ENCODE peak calls at places on chromosomes 4 and X, in ten cellular contexts. One of them, this sample, is unnamed. For H3K9me3, the result is how much of the 10 kb centered on the place peaks cover.

GRCh38 chr4:26330946-26331345 is 10.1 kb downstream of the RBPJ start:
- DNase-seq in uterus: no peak
- DNase-seq in CD4-positive, CD25-positive, alpha-beta regulatory T cell: no peak
- DNase-seq in DND-41: no peak
- DNase-seq in suprapubic skin: no peak
- DNase-seq in GM23248: no peak
- DNase-seq in iPS DF 6.9: no peak
- DNase-seq in transverse colon: no peak
- DNase-seq in colonic mucosa: no peak
- DNase-seq in kidney: no peak
- DNase-seq in this sample: no peak

GRCh38 chrX:137032841-137033773 is 688 bp downstream of the GPR101 start:
- DNase-seq in uterus: no peak
- DNase-seq in CD4-positive, CD25-positive, alpha-beta regulatory T cell: no peak
- DNase-seq in DND-41: no peak
- DNase-seq in kidney: no peak
- DNase-seq in transverse colon: no peak
- DNase-seq in GM23248: no peak
- DNase-seq in colonic mucosa: no peak
- DNase-seq in suprapubic skin: no peak
- DNase-seq in iPS DF 6.9: no peak
- DNase-seq in this sample: no peak

GRCh38 chr4:110270492-110271197 is 72.2 kb upstream of the ELOVL6 start:
- DNase-seq in uterus: no peak
- DNase-seq in suprapubic skin: no peak
- DNase-seq in colonic mucosa: no peak
- DNase-seq in DND-41: no peak
- DNase-seq in GM23248: peak
- DNase-seq in kidney: no peak
- DNase-seq in iPS DF 6.9: no peak
- DNase-seq in CD4-positive, CD25-positive, alpha-beta regulatory T cell: no peak
- DNase-seq in transverse colon: no peak
- DNase-seq in this sample: no peak

GRCh38 chr4:125741825-125742452 is 427.2 kb downstream of the FAT4 start:
- DNase-seq in colonic mucosa: no peak
- DNase-seq in suprapubic skin: no peak
- DNase-seq in DND-41: no peak
- DNase-seq in iPS DF 6.9: no peak
- DNase-seq in uterus: no peak
- DNase-seq in CD4-positive, CD25-positive, alpha-beta regulatory T cell: no peak
- DNase-seq in kidney: no peak
- DNase-seq in GM23248: peak
- DNase-seq in transverse colon: no peak
- DNase-seq in this sample: no peak

GRCh38 chr4:7051144-7051495 is 7.9 kb downstream of the TADA2B start:
- DNase-seq in suprapubic skin: no peak
- DNase-seq in iPS DF 6.9: no peak
- DNase-seq in transverse colon: no peak
- DNase-seq in GM23248: no peak
- DNase-seq in DND-41: no peak
- DNase-seq in uterus: no peak
- DNase-seq in kidney: no peak
- DNase-seq in colonic mucosa: no peak
- DNase-seq in CD4-positive, CD25-positive, alpha-beta regulatory T cell: no peak
- DNase-seq in this sample: no peak

GRCh38 chrX:34275710-34276109 is 143.6 kb upstream of the FAM47A start:
- DNase-seq in CD4-positive, CD25-positive, alpha-beta regulatory T cell: no peak
- DNase-seq in uterus: no peak
- DNase-seq in iPS DF 6.9: no peak
- DNase-seq in transverse colon: no peak
- DNase-seq in suprapubic skin: no peak
- DNase-seq in DND-41: no peak
- DNase-seq in colonic mucosa: no peak
- DNase-seq in kidney: no peak
- DNase-seq in GM23248: no peak
- DNase-seq in this sample: no peak

GRCh38 chr4:83723609-83724008 is 187.7 kb downstream of the GPAT3 start:
- DNase-seq in transverse colon: no peak
- DNase-seq in CD4-positive, CD25-positive, alpha-beta regulatory T cell: no peak
- DNase-seq in uterus: no peak
- DNase-seq in kidney: no peak
- DNase-seq in DND-41: no peak
- DNase-seq in suprapubic skin: no peak
- DNase-seq in GM23248: no peak
- DNase-seq in colonic mucosa: no peak
- DNase-seq in iPS DF 6.9: no peak
- DNase-seq in this sample: no peak

GRCh38 chrX:12360991-12361598 is 222.8 kb downstream of the FRMPD4 start:
- DNase-seq in kidney: no peak
- DNase-seq in iPS DF 6.9: no peak
- DNase-seq in DND-41: no peak
- DNase-seq in CD4-positive, CD25-positive, alpha-beta regulatory T cell: no peak
- DNase-seq in transverse colon: no peak
- DNase-seq in uterus: no peak
- DNase-seq in colonic mucosa: no peak
- DNase-seq in suprapubic skin: no peak
- DNase-seq in GM23248: no peak
- DNase-seq in this sample: no peak

GRCh38 chrX:71540801-71541545 is 8.1 kb downstream of the OGT start:
- DNase-seq in GM23248: no peak
- DNase-seq in uterus: no peak
- DNase-seq in suprapubic skin: no peak
- DNase-seq in kidney: no peak
- DNase-seq in colonic mucosa: no peak
- DNase-seq in CD4-positive, CD25-positive, alpha-beta regulatory T cell: no peak
- DNase-seq in iPS DF 6.9: no peak
- DNase-seq in DND-41: no peak
- DNase-seq in transverse colon: no peak
- DNase-seq in this sample: no peak

GRCh38 chr4:79364048-79364447 is 38.2 kb upstream of the NAA11 start:
- DNase-seq in iPS DF 6.9: no peak
- DNase-seq in suprapubic skin: no peak
- DNase-seq in DND-41: no peak
- DNase-seq in uterus: no peak
- DNase-seq in GM23248: no peak
- DNase-seq in kidney: no peak
- DNase-seq in CD4-positive, CD25-positive, alpha-beta regulatory T cell: no peak
- DNase-seq in transverse colon: no peak
- DNase-seq in colonic mucosa: no peak
- DNase-seq in this sample: no peak

GRCh38 chr4:147984065-147984777 is 252.3 kb downstream of the ARHGAP10 start:
- DNase-seq in CD4-positive, CD25-positive, alpha-beta regulatory T cell: no peak
- DNase-seq in iPS DF 6.9: peak
- DNase-seq in kidney: no peak
- DNase-seq in uterus: no peak
- DNase-seq in DND-41: peak
- DNase-seq in suprapubic skin: no peak
- DNase-seq in transverse colon: peak
- DNase-seq in colonic mucosa: peak
- DNase-seq in GM23248: peak
- DNase-seq in this sample: no peak

GRCh38 chrX:3527166-3527565 is 180.7 kb upstream of the MXRA5 start:
- DNase-seq in iPS DF 6.9: no peak
- DNase-seq in colonic mucosa: no peak
- DNase-seq in DND-41: no peak
- DNase-seq in uterus: no peak
- DNase-seq in transverse colon: no peak
- DNase-seq in kidney: no peak
- DNase-seq in CD4-positive, CD25-positive, alpha-beta regulatory T cell: no peak
- DNase-seq in GM23248: peak
- DNase-seq in suprapubic skin: no peak
- DNase-seq in this sample: no peak

GRCh38 chrX:66622209-66622608 is 16.7 kb downstream of the EDA2R start:
- DNase-seq in uterus: no peak
- DNase-seq in colonic mucosa: no peak
- DNase-seq in kidney: no peak
- DNase-seq in iPS DF 6.9: no peak
- DNase-seq in CD4-positive, CD25-positive, alpha-beta regulatory T cell: no peak
- DNase-seq in suprapubic skin: no peak
- DNase-seq in DND-41: no peak
- DNase-seq in transverse colon: no peak
- DNase-seq in GM23248: peak
- DNase-seq in this sample: no peak
- H3K27ac ChIP-seq in uterus: no peak
- H3K27ac ChIP-seq in colonic mucosa: no peak
- H3K27ac ChIP-seq in kidney: no peak
- H3K27ac ChIP-seq in iPS DF 6.9: no peak
- H3K27ac ChIP-seq in CD4-positive, CD25-positive, alpha-beta regulatory T cell: no peak
- H3K27ac ChIP-seq in suprapubic skin: no peak
- H3K27ac ChIP-seq in DND-41: no peak
- H3K27ac ChIP-seq in transverse colon: no peak
- H3K27ac ChIP-seq in GM23248: no peak
- H3K27ac ChIP-seq in this sample: no peak

GRCh38 chr4:129059028-129059427 is 34.3 kb downstream of the SCLT1 start:
- DNase-seq in colonic mucosa: no peak
- DNase-seq in suprapubic skin: no peak
- DNase-seq in GM23248: no peak
- DNase-seq in transverse colon: no peak
- DNase-seq in CD4-positive, CD25-positive, alpha-beta regulatory T cell: no peak
- DNase-seq in uterus: no peak
- DNase-seq in iPS DF 6.9: no peak
- DNase-seq in kidney: no peak
- DNase-seq in DND-41: no peak
- DNase-seq in this sample: no peak
- H3K9me3 ChIP-seq in colonic mucosa: under half
- H3K9me3 ChIP-seq in suprapubic skin: under half
- H3K9me3 ChIP-seq in GM23248: under half
- H3K9me3 ChIP-seq in transverse colon: half or more
- H3K9me3 ChIP-seq in CD4-positive, CD25-positive, alpha-beta regulatory T cell: half or more
- H3K9me3 ChIP-seq in uterus: half or more
- H3K9me3 ChIP-seq in iPS DF 6.9: under half
- H3K9me3 ChIP-seq in kidney: under half
- H3K9me3 ChIP-seq in DND-41: half or more
- H3K9me3 ChIP-seq in this sample: half or more

DNA sequence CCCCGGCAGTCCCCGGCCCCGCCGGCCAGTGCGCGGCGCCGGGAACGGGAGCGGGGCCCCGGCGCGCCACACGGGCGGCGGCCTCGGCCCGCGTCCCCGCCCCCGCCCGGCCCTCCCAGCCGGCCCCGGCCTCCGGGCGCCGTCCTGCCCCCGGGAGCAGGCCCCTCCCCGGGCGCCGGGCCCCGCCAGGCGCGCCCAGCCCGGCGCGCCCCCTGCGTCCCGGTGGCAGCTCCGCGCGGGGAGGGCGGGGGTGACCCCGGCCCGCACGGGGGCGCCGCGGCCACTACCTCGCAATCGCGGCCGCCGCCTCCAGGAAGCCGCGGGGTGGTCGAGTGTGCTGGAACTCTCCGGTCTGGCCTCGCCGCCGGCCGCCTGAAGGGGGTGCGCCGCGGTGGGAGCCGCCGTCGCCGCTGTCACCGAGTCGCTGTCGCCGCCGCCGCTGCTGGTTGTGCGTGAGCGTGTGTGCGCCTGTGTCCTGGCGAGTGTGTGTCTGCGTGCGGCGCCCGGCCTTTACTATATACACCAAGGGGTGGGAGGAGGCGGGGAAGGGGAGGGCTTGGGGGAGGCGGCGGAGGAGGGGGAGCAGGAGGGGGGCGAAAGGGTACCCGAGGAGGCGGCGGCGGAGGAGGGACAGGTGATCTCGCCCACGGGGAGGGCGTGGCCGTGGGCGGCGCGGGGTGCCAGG is at the start of gene RAI2:
- DNase-seq in transverse colon: peak
- DNase-seq in suprapubic skin: peak
- DNase-seq in GM23248: no peak
- DNase-seq in kidney: peak
- DNase-seq in iPS DF 6.9: no peak
- DNase-seq in CD4-positive, CD25-positive, alpha-beta regulatory T cell: peak
- DNase-seq in uterus: peak
- DNase-seq in DND-41: no peak
- DNase-seq in colonic mucosa: no peak
- DNase-seq in this sample: peak
- H3K27ac ChIP-seq in transverse colon: peak
- H3K27ac ChIP-seq in suprapubic skin: peak
- H3K27ac ChIP-seq in GM23248: no peak
- H3K27ac ChIP-seq in kidney: peak
- H3K27ac ChIP-seq in iPS DF 6.9: no peak
- H3K27ac ChIP-seq in CD4-positive, CD25-positive, alpha-beta regulatory T cell: no peak
- H3K27ac ChIP-seq in uterus: peak
- H3K27ac ChIP-seq in DND-41: no peak
- H3K27ac ChIP-seq in colonic mucosa: no peak
- H3K27ac ChIP-seq in this sample: peak

DNA sequence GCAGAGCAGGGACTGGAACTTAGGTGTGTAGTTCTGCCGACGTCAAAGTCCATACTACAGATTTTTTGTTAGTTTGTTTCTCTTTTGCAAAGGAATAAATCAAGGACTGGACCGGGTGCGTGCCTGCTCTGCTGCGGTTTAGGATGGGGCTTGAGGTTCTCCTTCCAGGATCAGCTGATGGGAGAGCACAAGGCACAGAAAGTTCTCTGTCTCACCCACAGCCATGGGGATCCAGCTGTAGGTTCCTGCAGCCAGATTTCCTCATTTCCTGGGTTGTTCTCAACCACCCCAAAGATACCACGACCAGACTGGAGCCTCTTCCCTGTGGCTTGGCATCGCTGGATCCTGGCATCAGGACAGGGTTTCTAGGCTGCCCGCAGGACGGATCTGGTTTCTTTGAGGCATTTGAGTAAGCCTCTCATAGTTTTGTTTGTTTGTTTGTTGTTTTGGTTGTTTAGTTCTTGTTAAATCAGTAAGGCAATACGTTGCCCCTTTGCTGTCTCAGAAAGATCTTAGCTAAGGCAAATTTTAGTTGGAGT is 789 bp upstream of the SRPX start:
- DNase-seq in CD4-positive, CD25-positive, alpha-beta regulatory T cell: no peak
- DNase-seq in iPS DF 6.9: no peak
- DNase-seq in GM23248: peak
- DNase-seq in kidney: no peak
- DNase-seq in suprapubic skin: no peak
- DNase-seq in DND-41: no peak
- DNase-seq in transverse colon: no peak
- DNase-seq in uterus: no peak
- DNase-seq in colonic mucosa: no peak
- DNase-seq in this sample: no peak
- H3K9me3 ChIP-seq in CD4-positive, CD25-positive, alpha-beta regulatory T cell: under half
- H3K9me3 ChIP-seq in iPS DF 6.9: under half
- H3K9me3 ChIP-seq in GM23248: under half
- H3K9me3 ChIP-seq in kidney: under half
- H3K9me3 ChIP-seq in suprapubic skin: under half
- H3K9me3 ChIP-seq in DND-41: under half
- H3K9me3 ChIP-seq in transverse colon: under half
- H3K9me3 ChIP-seq in uterus: under half
- H3K9me3 ChIP-seq in colonic mucosa: under half
- H3K9me3 ChIP-seq in this sample: under half

DNA sequence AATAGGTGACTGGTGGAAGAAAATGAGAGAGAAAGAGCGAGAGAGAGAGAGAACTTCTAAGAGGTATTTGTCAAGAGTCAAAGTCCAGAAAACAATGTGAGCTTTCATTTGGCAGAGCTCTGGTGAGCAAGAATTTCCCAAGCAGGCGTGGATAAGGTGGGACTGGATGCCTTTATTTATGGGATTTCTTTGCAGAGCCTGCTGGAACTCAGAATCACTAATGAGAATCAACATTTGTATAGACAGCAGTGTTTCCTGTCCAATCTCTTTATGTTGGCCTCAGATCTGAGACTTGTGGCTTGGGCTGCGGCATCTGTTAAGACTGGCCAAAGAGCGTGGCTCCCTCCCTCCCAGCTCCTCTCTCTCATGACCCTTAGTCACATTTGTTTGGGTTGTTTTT is 67.9 kb upstream of the TBL1X start:
- DNase-seq in colonic mucosa: no peak
- DNase-seq in DND-41: no peak
- DNase-seq in transverse colon: no peak
- DNase-seq in kidney: no peak
- DNase-seq in CD4-positive, CD25-positive, alpha-beta regulatory T cell: no peak
- DNase-seq in iPS DF 6.9: no peak
- DNase-seq in uterus: no peak
- DNase-seq in suprapubic skin: no peak
- DNase-seq in GM23248: peak
- DNase-seq in this sample: no peak
- H3K27ac ChIP-seq in colonic mucosa: no peak
- H3K27ac ChIP-seq in DND-41: no peak
- H3K27ac ChIP-seq in transverse colon: no peak
- H3K27ac ChIP-seq in kidney: no peak
- H3K27ac ChIP-seq in CD4-positive, CD25-positive, alpha-beta regulatory T cell: no peak
- H3K27ac ChIP-seq in iPS DF 6.9: no peak
- H3K27ac ChIP-seq in uterus: no peak
- H3K27ac ChIP-seq in suprapubic skin: no peak
- H3K27ac ChIP-seq in GM23248: no peak
- H3K27ac ChIP-seq in this sample: no peak